ENCODE peak calls at places on chromosome 4, in four cellular contexts. N, D, B and W are unnamed samples.

GRCh38 chr4:138494931-138495330 is 252.8 kb upstream of the SLC7A11 start:
- DNase-seq in D (peak; percentile 51), B (peak; percentile 4), N (no peak), W (no peak)

GRCh38 chr4:185395255-185395955 is at the start of gene LRP2BP:
- DNase-seq in N (no peak), D (no peak), B (peak; percentile 48), W (no peak)

GRCh38 chr4:56220261-56220660 is 167.0 kb downstream of the AASDH start:
- DNase-seq in D (no peak), N (no peak), B (no peak), W (no peak)

GRCh38 chr4:152255437-152255836 is 280.5 kb downstream of the FBXW7 start:
- DNase-seq in N (no peak), D (no peak), B (peak; percentile 63), W (no peak)

GRCh38 chr4:75660491-75660890 is 12.7 kb downstream of the G3BP2 start:
- DNase-seq in B (no peak), N (no peak), D (no peak), W (no peak)

GRCh38 chr4:1731180-1731579 is 9.9 kb downstream of the TACC3 start:
- DNase-seq in B (no peak), D (no peak), N (no peak), W (no peak)

GRCh38 chr4:124432500-124432899 is 280.0 kb downstream of the ANKRD50 start:
- DNase-seq in B (no peak), D (no peak), N (no peak), W (no peak)

GRCh38 chr4:23881052-23881501 is 8.8 kb downstream of the PPARGC1A start:
- DNase-seq in B (no peak), N (no peak), D (no peak), W (no peak)

GRCh38 chr4:88275516-88275915 is 8.8 kb downstream of the PPM1K start:
- DNase-seq in N (no peak), B (no peak), D (no peak), W (no peak)

GRCh38 chr4:2334826-2335728 is 73.2 kb upstream of the MXD4 start:
- DNase-seq in D (no peak), N (peak; percentile 55), B (no peak), W (no peak)

GRCh38 chr4:110705440-110705782 is 82.5 kb upstream of the PITX2 start:
- DNase-seq in D (no peak), N (no peak), B (no peak), W (no peak)

GRCh38 chr4:139815646-139816601 is 150.3 kb downstream of the MGST2 start:
- DNase-seq in B (no peak), D (peak; percentile 53), N (no peak), W (peak; percentile 24)

GRCh38 chr4:76484654-76485053 is 49.6 kb downstream of the SHROOM3 start:
- DNase-seq in B (no peak), D (no peak), N (no peak), W (no peak)

GRCh38 chr4:70739496-70740337 is 18.0 kb downstream of the RUFY3 start:
- DNase-seq in B (no peak), N (no peak), D (no peak), W (no peak)

GRCh38 chr4:25085621-25086020 is 54.9 kb upstream of the LGI2 start:
- DNase-seq in N (no peak), D (no peak), B (no peak), W (no peak)

DNA sequence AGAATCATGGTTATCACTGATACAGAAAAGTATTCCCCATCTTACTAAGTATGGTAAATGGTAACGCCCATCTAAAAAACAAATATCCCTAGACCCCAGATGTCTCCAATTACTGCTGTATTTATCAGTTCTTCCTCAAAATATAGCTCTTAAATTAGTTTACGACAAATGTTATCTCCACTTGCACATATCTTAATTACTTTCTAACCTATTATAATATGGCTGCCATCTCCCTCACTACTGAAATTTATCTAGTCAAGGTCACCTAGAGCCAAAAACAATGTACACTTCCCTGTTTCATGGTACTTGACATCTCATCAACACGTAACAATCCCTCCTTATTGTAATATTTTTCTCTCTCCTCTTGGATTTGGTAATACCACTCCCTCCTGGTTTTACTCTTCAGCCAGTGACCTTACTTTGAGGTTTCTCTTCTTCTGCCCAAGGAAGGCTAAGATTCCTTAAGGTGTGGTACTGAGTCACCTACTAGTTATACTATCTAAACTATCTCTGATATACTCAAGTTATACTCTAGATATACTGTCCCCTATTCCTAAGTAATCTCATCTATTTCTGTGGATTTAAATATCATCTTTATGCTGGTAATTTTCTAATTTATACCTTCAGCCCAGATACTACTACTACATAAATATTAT is 8.6 kb downstream of the LCORL start:
- DNase-seq in N (peak; percentile 8), B (no peak), D (no peak), W (no peak)
- TF ChIP-seq USF1 in N (no peak), B (no peak), D (no peak), W (no peak)

GRCh38 chr4:7635435-7635834 is 200.7 kb upstream of the PSAPL1 start:
- DNase-seq in N (no peak), B (no peak), D (no peak), W (no peak)
- TF ChIP-seq USF1 in N (no peak), B (no peak), D (no peak), W (no peak)

DNA sequence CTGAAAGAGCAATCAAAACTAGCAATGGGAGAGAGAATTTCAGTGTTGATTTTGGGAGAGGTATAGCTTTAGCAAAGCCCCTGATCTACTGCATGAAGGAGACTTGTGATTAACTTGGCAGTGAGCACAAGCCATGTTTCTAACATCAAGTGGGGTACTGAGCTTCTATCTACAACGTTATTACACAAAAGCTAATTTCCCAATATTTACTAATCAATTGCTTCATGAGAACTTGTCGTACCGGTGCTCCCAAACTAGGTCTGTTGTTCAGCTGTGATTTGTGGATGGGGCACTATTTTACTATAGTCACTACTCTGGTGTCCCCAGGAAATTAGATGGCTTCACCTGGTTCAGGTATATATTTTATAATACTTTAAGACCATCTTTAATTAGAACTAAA is 16.2 kb downstream of the ANK2 start:
- DNase-seq in D (no peak), N (no peak), B (no peak), W (no peak)
- TF ChIP-seq USF1 in D (no peak), N (no peak), B (no peak), W (no peak)

DNA sequence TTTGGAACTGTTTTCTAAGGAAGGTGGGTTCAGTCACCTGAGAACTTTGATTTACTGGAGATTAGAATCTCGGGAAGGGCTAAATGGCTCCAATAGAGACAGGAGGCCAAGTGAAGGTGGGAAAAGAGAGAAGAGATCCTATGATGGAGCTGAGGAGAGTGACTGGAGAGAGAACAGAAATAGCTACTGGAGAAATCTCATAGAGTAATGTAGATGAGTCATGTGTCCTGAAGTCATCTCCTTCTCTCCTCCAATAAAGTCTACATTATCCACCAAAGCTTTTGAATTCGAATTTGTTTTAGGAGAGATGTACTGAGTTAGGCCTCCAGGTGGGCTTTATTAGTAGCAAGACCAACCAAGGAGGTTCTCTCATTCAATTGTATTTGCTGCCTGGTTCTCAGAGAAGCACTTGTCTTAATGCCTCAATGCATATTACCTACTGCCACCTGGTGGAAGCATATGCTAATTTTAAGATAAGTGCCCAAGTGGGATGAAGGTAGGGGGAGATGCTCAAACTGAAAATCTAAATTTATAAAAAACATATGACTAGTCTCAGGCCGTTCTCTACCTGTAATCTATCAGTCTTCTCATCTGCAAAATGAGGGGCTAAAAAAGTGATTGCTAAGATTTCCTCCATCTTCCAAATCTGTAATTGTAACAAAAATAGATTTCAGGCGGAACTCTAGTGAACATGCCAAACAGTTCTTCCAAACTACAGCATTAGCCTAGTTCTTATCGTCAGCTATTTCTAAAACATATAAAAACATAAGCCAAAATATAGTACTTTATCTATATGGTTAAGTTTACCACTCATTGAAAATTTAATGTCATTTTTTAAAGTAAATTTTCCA is 24.4 kb downstream of the TXK start:
- DNase-seq in D (no peak), N (peak; percentile 44), B (no peak), W (no peak)
- TF ChIP-seq USF1 in D (no peak), N (no peak), B (no peak), W (no peak)